ENCODE peak calls at places on chromosomes 4 and X, in seven cellular contexts. Y is BE2C; T is M059J; A is transverse colon; L is astrocyte of the spinal cord; S is effector memory CD8-positive, alpha-beta T cell; J is RPMI8226. R is an unnamed sample.

GRCh38 chr4:5416637-5417036 is 291.7 kb downstream of the EVC2 start:
- DNase-seq in L (no peak), A (no peak), J (peak), S (no peak), T (no peak), Y (no peak), R (no peak)

GRCh38 chr4:122739174-122739573 is 6.7 kb downstream of the BBS12 start:
- DNase-seq in A (no peak), Y (no peak), S (no peak), J (no peak), T (peak), L (peak), R (no peak)

GRCh38 chrX:25084446-25084845 is 68.7 kb upstream of the ARX start:
- DNase-seq in J (no peak), A (no peak), L (no peak), S (no peak), T (no peak), Y (no peak), R (no peak)

GRCh38 chr4:56082809-56083208 is 134.1 kb downstream of the CEP135 start:
- DNase-seq in T (no peak), S (no peak), J (no peak), A (no peak), L (no peak), Y (no peak), R (no peak)

GRCh38 chr4:73341454-73341853 is 62.6 kb upstream of the ALB start:
- DNase-seq in L (peak), J (peak), Y (peak), S (no peak), T (peak), A (peak), R (peak)

GRCh38 chrX:9133426-9133825 is 99.5 kb upstream of the FAM9B start:
- DNase-seq in T (peak), Y (no peak), L (peak), A (no peak), J (no peak), S (no peak), R (no peak)

GRCh38 chr4:113383111-113383785 is 333.8 kb downstream of the ANK2 start:
- DNase-seq in A (no peak), Y (no peak), J (no peak), L (peak), T (peak), S (no peak), R (no peak)

GRCh38 chr4:7429601-7430078 is 5.1 kb downstream of the PSAPL1 start:
- DNase-seq in T (no peak), S (no peak), A (no peak), J (no peak), Y (no peak), L (no peak), R (no peak)

GRCh38 chrX:153687121-153688039 is at the start of gene SLC6A8:
- DNase-seq in A (peak), L (peak), J (peak), Y (peak), T (peak), S (no peak), R (no peak)

GRCh38 chr4:182885022-182885737 is 32.0 kb downstream of the DCTD start:
- DNase-seq in T (no peak), J (no peak), A (no peak), L (no peak), Y (no peak), S (no peak), R (no peak)